ENCODE peak calls at places on chromosomes 12 and 14, in six cellular contexts. F is GM12878, I is breast epithelium, L is K562, A is endothelial cell of umbilical vein, V is HepG2. H is an unnamed sample.

GRCh38 chr12:54329756-54330155 is 4.8 kb downstream of the COPZ1 start:
- DNase-seq in F (no peak), I (no peak), L (no peak), A (no peak), V (peak; percentile 20), H (no peak)

GRCh38 chr12:131830335-131831020 is 2.3 kb downstream of the MMP17 start:
- DNase-seq in F (no peak), I (peak; percentile 79), L (peak; percentile 87), A (peak; percentile 70), V (peak; percentile 43), H (peak; percentile 94)

GRCh38 chr14:95531473-95531872 is 3.4 kb upstream of the GLRX5 start:
- DNase-seq in F (no peak), I (no peak), L (no peak), A (peak; percentile 81), V (no peak), H (no peak)

GRCh38 chr12:93852067-93852466 is 174.9 kb downstream of the CRADD start:
- DNase-seq in F (no peak), I (no peak), L (no peak), A (no peak), V (no peak), H (no peak)

GRCh38 chr12:48159976-48160525 is 2.7 kb upstream of the ASB8 start:
- DNase-seq in F (no peak), I (no peak), L (no peak), A (no peak), V (no peak), H (no peak)

GRCh38 chr12:122166422-122167327 is 7.3 kb downstream of the IL31 start:
- DNase-seq in F (peak; percentile 9), I (no peak), L (peak; percentile 11), A (no peak), V (no peak), H (no peak)

GRCh38 chr12:100808777-100809176 is 14.2 kb downstream of the ANO4 start:
- DNase-seq in F (no peak), I (no peak), L (no peak), A (no peak), V (no peak), H (no peak)

GRCh38 chr14:102772781-102773570 is 4.3 kb upstream of the TRAF3 start:
- DNase-seq in F (no peak), I (no peak), L (no peak), A (no peak), V (peak; percentile 43), H (peak; percentile 84)

GRCh38 chr12:48237048-48237630 is 34.0 kb upstream of the OR10AD1 start:
- DNase-seq in F (no peak), I (no peak), L (no peak), A (no peak), V (no peak), H (no peak)

GRCh38 chr14:67166450-67166853 is 22.8 kb upstream of the GARIN2 start:
- DNase-seq in F (no peak), I (no peak), L (peak; percentile 19), A (peak; percentile 60), V (no peak), H (no peak)

GRCh38 chr12:93570552-93571359 is 1.7 kb upstream of the SOCS2 start:
- DNase-seq in F (no peak), I (peak; percentile 95), L (peak; percentile 95), A (peak; percentile 90), V (peak; percentile 53), H (peak; percentile 94)

GRCh38 chr12:111756681-111757080 is 10.1 kb upstream of the ALDH2 start:
- DNase-seq in F (no peak), I (no peak), L (no peak), A (no peak), V (no peak), H (no peak)

GRCh38 chr12:111754671-111755070 is 12.1 kb upstream of the ALDH2 start:
- DNase-seq in F (no peak), I (no peak), L (no peak), A (no peak), V (no peak), H (no peak)

GRCh38 chr12:111756196-111756595 is 10.5 kb upstream of the ALDH2 start:
- DNase-seq in F (no peak), I (no peak), L (no peak), A (no peak), V (no peak), H (no peak)

GRCh38 chr12:111749391-111749790 is 17.3 kb upstream of the ALDH2 start:
- DNase-seq in F (no peak), I (no peak), L (no peak), A (no peak), V (no peak), H (no peak)

DNA sequence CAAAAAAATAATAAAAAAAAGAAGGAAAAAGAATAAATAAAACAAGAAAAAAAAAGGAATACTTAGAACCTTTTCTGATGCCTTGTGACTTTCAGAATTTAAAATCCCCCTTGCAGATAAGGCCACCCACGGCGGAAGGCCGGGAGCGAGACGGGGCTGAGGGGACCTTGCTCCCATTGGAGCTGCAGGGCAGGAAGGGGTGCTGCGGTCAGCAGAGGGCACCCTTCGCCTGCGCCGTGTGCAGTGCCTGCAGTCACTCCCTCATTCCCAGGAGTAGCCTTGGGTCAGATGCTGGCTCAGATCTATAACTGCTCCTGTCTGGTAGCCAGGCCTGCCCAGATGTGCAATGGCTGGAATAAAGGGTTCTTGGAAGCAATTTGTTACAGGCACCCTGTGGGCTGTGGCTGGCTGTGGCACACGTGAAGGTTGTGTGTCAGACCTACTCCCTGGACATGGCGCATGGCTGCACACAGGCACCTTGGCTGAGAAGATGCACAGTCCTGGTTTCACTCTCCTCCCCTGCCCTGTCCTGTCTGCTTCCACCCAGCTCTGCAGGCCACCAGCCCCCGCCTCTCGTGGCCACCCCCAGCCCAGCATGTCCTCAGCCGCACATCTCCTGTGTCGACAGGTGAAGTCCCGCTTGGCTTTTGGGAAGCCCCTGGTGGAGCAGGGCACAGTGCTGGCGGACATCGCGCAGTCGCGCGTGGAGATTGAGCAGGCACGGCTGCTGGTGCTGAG is 13.4 kb upstream of the ALDH2 start:
- DNase-seq in F (no peak), I (peak; percentile 69), L (peak; percentile 86), A (peak; percentile 59), V (peak; percentile 53), H (peak; percentile 86)
- TF ChIP-seq POLR2AphosphoS5 in F (no peak), I (no peak), L (no peak), A (no peak), V (no peak), H (peak; percentile 68)

DNA sequence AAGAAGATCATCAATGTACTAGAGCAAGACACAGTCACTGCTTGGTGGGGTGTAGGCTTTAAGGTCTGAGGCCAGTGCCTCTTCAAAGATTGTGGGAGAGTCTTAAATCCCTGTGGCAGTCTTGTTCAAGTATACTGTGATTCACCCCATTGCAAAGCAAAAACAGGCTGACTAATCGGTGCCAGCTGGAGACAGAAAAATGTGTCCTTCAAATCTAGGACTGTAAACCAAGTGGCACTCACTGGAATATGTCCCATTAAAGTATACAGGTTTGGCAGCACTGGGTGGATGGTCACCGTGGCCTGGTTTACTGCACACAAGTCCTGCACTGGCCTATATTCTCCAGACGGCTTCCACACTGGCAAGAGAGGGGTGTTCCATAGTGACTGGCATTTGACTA is 1315.3 kb downstream of the TMEM121 start:
- DNase-seq in F (no peak), I (no peak), L (no peak), A (no peak), V (no peak), H (no peak)
- H3K9me3 ChIP-seq in F (no peaks in the 10 kb centered on the region), I (no peaks in the 10 kb centered on the region), L (no peaks in the 10 kb centered on the region), A (peaks cover 3% of the 10 kb centered on the region), V (no peaks in the 10 kb centered on the region), H (no peaks in the 10 kb centered on the region)

DNA sequence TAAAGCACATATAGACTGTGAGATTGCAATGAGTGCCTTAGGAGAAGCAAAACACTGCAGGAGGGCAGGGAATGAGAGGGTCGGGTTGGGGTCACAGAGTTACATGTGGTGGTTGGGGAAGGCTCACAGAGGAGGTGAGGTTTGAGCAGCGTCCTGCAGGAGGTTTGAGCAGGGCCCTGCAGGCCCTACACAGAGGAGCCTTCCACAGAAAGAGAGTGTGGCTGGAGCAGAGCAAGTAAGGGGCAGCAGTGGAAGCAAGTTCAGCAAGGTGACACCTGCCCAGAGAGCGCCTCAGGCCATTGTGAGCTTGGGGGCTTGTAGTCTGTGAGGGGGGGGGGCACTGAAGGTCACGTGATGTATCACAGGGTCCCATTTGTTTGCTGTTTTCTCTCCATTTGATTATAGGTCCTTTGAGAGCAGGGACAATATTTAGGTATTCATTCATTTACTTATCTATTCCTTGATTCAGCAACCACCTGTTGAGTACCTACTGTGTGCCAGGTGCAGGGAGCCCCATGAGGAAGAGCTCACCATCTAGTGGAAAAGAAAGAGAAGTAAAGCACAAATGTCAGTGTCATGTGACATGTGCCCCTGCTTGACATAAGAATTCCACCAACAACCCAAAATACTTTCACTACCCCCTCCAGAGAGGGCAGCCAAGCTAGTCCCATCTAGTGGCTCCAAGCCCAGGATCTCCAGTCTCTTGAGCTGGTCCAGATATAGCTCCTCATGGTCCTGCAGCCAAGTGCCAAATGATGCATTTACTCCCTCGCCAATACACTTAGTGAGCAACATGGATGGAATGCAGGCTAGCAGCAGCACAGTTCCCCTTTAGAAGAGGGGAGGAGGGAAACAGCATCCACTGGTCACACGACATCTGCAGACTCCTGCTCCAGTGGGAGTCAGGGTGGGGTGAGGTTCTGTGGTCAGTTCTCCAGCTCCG is 56.8 kb downstream of the GALNT16 start:
- DNase-seq in F (no peak), I (no peak), L (no peak), A (peak; percentile 7), V (no peak), H (peak; percentile 41)
- TF ChIP-seq POLR2AphosphoS5 in F (no peak), I (peak; percentile 72), L (no peak), A (no peak), V (no peak), H (no peak)

GRCh38 chr12:110555509-110556406 is 27.4 kb downstream of the PPTC7 start:
- DNase-seq in F (no peak), I (no peak), L (no peak), A (no peak), V (no peak), H (no peak)
- H3K9me3 ChIP-seq in F (no peaks in the 10 kb centered on the region), I (no peaks in the 10 kb centered on the region), L (no peaks in the 10 kb centered on the region), A (no peaks in the 10 kb centered on the region), V (no peaks in the 10 kb centered on the region), H (no peaks in the 10 kb centered on the region)

DNA sequence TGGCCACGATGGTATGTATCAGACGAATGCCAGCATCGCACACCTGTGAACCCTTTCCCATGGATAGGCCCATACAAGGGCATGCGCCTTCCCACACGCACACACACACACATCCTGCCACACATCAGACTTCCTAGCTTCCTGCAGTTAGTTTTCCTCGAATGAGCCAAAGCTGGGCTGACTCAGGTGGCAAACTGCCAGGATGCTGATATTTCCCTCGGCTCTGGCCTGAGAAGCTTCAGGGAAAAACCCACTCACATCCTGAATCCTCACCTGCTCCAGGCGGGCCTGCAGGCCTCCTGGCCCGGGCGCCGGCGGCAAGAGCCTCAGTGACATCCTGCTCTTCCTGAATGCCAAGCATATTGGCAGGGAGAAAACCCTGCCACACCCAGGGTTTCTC is 22.4 kb downstream of the CALM1 start:
- DNase-seq in F (no peak), I (peak; percentile 64), L (no peak), A (peak; percentile 100), V (no peak), H (no peak)
- TF ChIP-seq POLR2AphosphoS5 in F (no peak), I (no peak), L (no peak), A (peak; percentile 95), V (no peak), H (peak; percentile 70)

H was measured in spleen.